ENCODE peak calls at places on chromosomes 16 and 17, in seven cellular contexts. One of them, this sample, is unnamed.

GRCh38 chr17:82964851-82965341 is 114.5 kb upstream of the METRNL start:
- DNase-seq in type B pancreatic cell: no peak
- DNase-seq in CD8-positive, alpha-beta memory T cell: no peak
- DNase-seq in GM10248: no peak
- DNase-seq in non-pigmented ciliary epithelial cell: no peak
- DNase-seq in effector CD4-positive, alpha-beta T cell: no peak
- DNase-seq in NCI-H82: no peak
- DNase-seq in this sample: no peak

GRCh38 chr16:4410335-4411075 is 5.9 kb downstream of the CORO7 start:
- DNase-seq in type B pancreatic cell: no peak
- DNase-seq in CD8-positive, alpha-beta memory T cell: no peak
- DNase-seq in GM10248: no peak
- DNase-seq in non-pigmented ciliary epithelial cell: peak; percentile 53
- DNase-seq in effector CD4-positive, alpha-beta T cell: no peak
- DNase-seq in NCI-H82: no peak
- DNase-seq in this sample: no peak

GRCh38 chr16:31504159-31504558 is 4.0 kb downstream of the RUSF1 start:
- DNase-seq in type B pancreatic cell: no peak
- DNase-seq in CD8-positive, alpha-beta memory T cell: no peak
- DNase-seq in GM10248: no peak
- DNase-seq in non-pigmented ciliary epithelial cell: no peak
- DNase-seq in effector CD4-positive, alpha-beta T cell: no peak
- DNase-seq in NCI-H82: no peak
- DNase-seq in this sample: no peak

GRCh38 chr17:56815711-56816110 is 18.0 kb downstream of the C17orf67 start:
- DNase-seq in type B pancreatic cell: no peak
- DNase-seq in CD8-positive, alpha-beta memory T cell: no peak
- DNase-seq in GM10248: no peak
- DNase-seq in non-pigmented ciliary epithelial cell: peak; percentile 38
- DNase-seq in effector CD4-positive, alpha-beta T cell: no peak
- DNase-seq in NCI-H82: peak; percentile 33
- DNase-seq in this sample: no peak

GRCh38 chr16:31700530-31701388 is 172.8 kb upstream of the ZNF267 start:
- DNase-seq in type B pancreatic cell: peak; percentile 85
- DNase-seq in CD8-positive, alpha-beta memory T cell: peak; percentile 86
- DNase-seq in GM10248: peak; percentile 53
- DNase-seq in non-pigmented ciliary epithelial cell: no peak
- DNase-seq in effector CD4-positive, alpha-beta T cell: peak; percentile 84
- DNase-seq in NCI-H82: no peak
- DNase-seq in this sample: peak; percentile 48

GRCh38 chr16:22813223-22813945 is 578 bp upstream of the HS3ST2 start:
- DNase-seq in type B pancreatic cell: peak; percentile 84
- DNase-seq in CD8-positive, alpha-beta memory T cell: no peak
- DNase-seq in GM10248: no peak
- DNase-seq in non-pigmented ciliary epithelial cell: no peak
- DNase-seq in effector CD4-positive, alpha-beta T cell: no peak
- DNase-seq in NCI-H82: peak; percentile 71
- DNase-seq in this sample: peak; percentile 18

GRCh38 chr17:7836596-7837374 is 2.8 kb downstream of the KDM6B start:
- DNase-seq in type B pancreatic cell: peak; percentile 92
- DNase-seq in CD8-positive, alpha-beta memory T cell: peak; percentile 60
- DNase-seq in GM10248: no peak
- DNase-seq in non-pigmented ciliary epithelial cell: no peak
- DNase-seq in effector CD4-positive, alpha-beta T cell: peak; percentile 56
- DNase-seq in NCI-H82: peak; percentile 99
- DNase-seq in this sample: peak; percentile 46

GRCh38 chr16:85067431-85067830 is 39.8 kb downstream of the KIAA0513 start:
- DNase-seq in type B pancreatic cell: no peak
- DNase-seq in CD8-positive, alpha-beta memory T cell: no peak
- DNase-seq in GM10248: no peak
- DNase-seq in non-pigmented ciliary epithelial cell: no peak
- DNase-seq in effector CD4-positive, alpha-beta T cell: no peak
- DNase-seq in NCI-H82: no peak
- DNase-seq in this sample: no peak

GRCh38 chr17:17141279-17141678 is 64.9 kb downstream of the PLD6 start:
- DNase-seq in type B pancreatic cell: no peak
- DNase-seq in CD8-positive, alpha-beta memory T cell: no peak
- DNase-seq in GM10248: no peak
- DNase-seq in non-pigmented ciliary epithelial cell: no peak
- DNase-seq in effector CD4-positive, alpha-beta T cell: no peak
- DNase-seq in NCI-H82: peak; percentile 37
- DNase-seq in this sample: no peak

GRCh38 chr16:5722220-5722619 is 624.6 kb upstream of the EEF2KMT start:
- DNase-seq in type B pancreatic cell: no peak
- DNase-seq in CD8-positive, alpha-beta memory T cell: no peak
- DNase-seq in GM10248: no peak
- DNase-seq in non-pigmented ciliary epithelial cell: no peak
- DNase-seq in effector CD4-positive, alpha-beta T cell: no peak
- DNase-seq in NCI-H82: no peak
- DNase-seq in this sample: no peak

GRCh38 chr16:87304951-87305350 is 12.2 kb downstream of the C16orf95 start:
- DNase-seq in type B pancreatic cell: no peak
- DNase-seq in CD8-positive, alpha-beta memory T cell: no peak
- DNase-seq in GM10248: no peak
- DNase-seq in non-pigmented ciliary epithelial cell: no peak
- DNase-seq in effector CD4-positive, alpha-beta T cell: no peak
- DNase-seq in NCI-H82: no peak
- DNase-seq in this sample: no peak

GRCh38 chr17:75998327-75998795 is 2.3 kb upstream of the CDK3 start:
- DNase-seq in type B pancreatic cell: no peak
- DNase-seq in CD8-positive, alpha-beta memory T cell: no peak
- DNase-seq in GM10248: no peak
- DNase-seq in non-pigmented ciliary epithelial cell: no peak
- DNase-seq in effector CD4-positive, alpha-beta T cell: no peak
- DNase-seq in NCI-H82: no peak
- DNase-seq in this sample: no peak

GRCh38 chr17:17018612-17019429 is 23.4 kb upstream of the MPRIP start:
- DNase-seq in type B pancreatic cell: no peak
- DNase-seq in CD8-positive, alpha-beta memory T cell: no peak
- DNase-seq in GM10248: no peak
- DNase-seq in non-pigmented ciliary epithelial cell: no peak
- DNase-seq in effector CD4-positive, alpha-beta T cell: no peak
- DNase-seq in NCI-H82: no peak
- DNase-seq in this sample: no peak

GRCh38 chr16:58026139-58026704 is 668 bp downstream of the MMP15 start:
- DNase-seq in type B pancreatic cell: no peak
- DNase-seq in CD8-positive, alpha-beta memory T cell: no peak
- DNase-seq in GM10248: no peak
- DNase-seq in non-pigmented ciliary epithelial cell: no peak
- DNase-seq in effector CD4-positive, alpha-beta T cell: no peak
- DNase-seq in NCI-H82: peak; percentile 62
- DNase-seq in this sample: no peak

GRCh38 chr17:60102632-60103047 is 23.9 kb upstream of the HEATR6 start:
- DNase-seq in type B pancreatic cell: no peak
- DNase-seq in CD8-positive, alpha-beta memory T cell: no peak
- DNase-seq in GM10248: no peak
- DNase-seq in non-pigmented ciliary epithelial cell: no peak
- DNase-seq in effector CD4-positive, alpha-beta T cell: no peak
- DNase-seq in NCI-H82: no peak
- DNase-seq in this sample: peak; percentile 59

GRCh38 chr17:77286641-77287431 is 146.1 kb downstream of the SEC14L1 start:
- DNase-seq in type B pancreatic cell: no peak
- DNase-seq in CD8-positive, alpha-beta memory T cell: no peak
- DNase-seq in GM10248: no peak
- DNase-seq in non-pigmented ciliary epithelial cell: no peak
- DNase-seq in effector CD4-positive, alpha-beta T cell: no peak
- DNase-seq in NCI-H82: no peak
- DNase-seq in this sample: no peak

GRCh38 chr16:66842765-66843164 is 1.4 kb upstream of the CA7 start:
- DNase-seq in type B pancreatic cell: no peak
- DNase-seq in CD8-positive, alpha-beta memory T cell: no peak
- DNase-seq in GM10248: no peak
- DNase-seq in non-pigmented ciliary epithelial cell: peak; percentile 4
- DNase-seq in effector CD4-positive, alpha-beta T cell: no peak
- DNase-seq in NCI-H82: no peak
- DNase-seq in this sample: no peak

This sample was measured in B cell.